ENCODE peak calls at places on chromosomes 6 and 20, in eight cellular contexts. X is fibroblast of lung; H is RPMI7951; F is stimulated activated CD4-positive, alpha-beta T cell treated with anti-CD3 and anti-CD28 coated beads, Interleukin-4, amount 100 ng/mL, for 48 hours; Q is mesenteric fat pad; I is CD4-positive, CD25-positive, alpha-beta regulatory T cell; M is CD8-positive, alpha-beta T cell; C is CD4-positive, alpha-beta T cell. V is an unnamed sample.

GRCh38 chr6:53313784-53314382 is 34.9 kb downstream of the ELOVL5 start:
- DNase-seq in X (peak), H (peak), F (no peak), Q (no peak), I (no peak), M (no peak), C (no peak), V (peak)

GRCh38 chr6:74899416-74899815 is 306.4 kb downstream of the COL12A1 start:
- DNase-seq in X (peak), H (peak), F (no peak), Q (no peak), I (no peak), M (no peak), C (no peak), V (peak)

GRCh38 chr6:3026811-3027626 is 27.3 kb downstream of the NQO2 start:
- DNase-seq in X (peak), H (peak), F (no peak), Q (no peak), I (no peak), M (peak), C (peak), V (peak)

GRCh38 chr6:150124235-150124634 is 18.6 kb upstream of the PPP1R14C start:
- DNase-seq in X (no peak), H (no peak), F (no peak), Q (no peak), I (no peak), M (no peak), C (no peak), V (no peak)

GRCh38 chr20:1816384-1817381 is 78.5 kb upstream of the SIRPA start:
- DNase-seq in X (peak), H (peak), F (no peak), Q (peak), I (no peak), M (peak), C (no peak), V (peak)

GRCh38 chr20:10447028-10447427 is 11.9 kb downstream of the SLX4IP start:
- DNase-seq in X (peak), H (peak), F (peak), Q (no peak), I (peak), M (peak), C (peak), V (peak)

GRCh38 chr6:75611702-75612375 is 10.2 kb downstream of the SENP6 start:
- DNase-seq in X (peak), H (no peak), F (peak), Q (no peak), I (no peak), M (no peak), C (no peak), V (peak)

GRCh38 chr6:42452171-42453026 is 673 bp upstream of the TRERF1 start:
- DNase-seq in X (peak), H (peak), F (no peak), Q (no peak), I (peak), M (peak), C (peak), V (peak)

GRCh38 chr6:162371133-162371532 is 356.4 kb downstream of the PRKN start:
- DNase-seq in X (no peak), H (no peak), F (no peak), Q (no peak), I (no peak), M (no peak), C (no peak), V (no peak)

GRCh38 chr6:41505084-41506049 is 40.8 kb upstream of the FOXP4 start:
- DNase-seq in X (peak), H (peak), F (peak), Q (no peak), I (no peak), M (no peak), C (no peak), V (peak)

GRCh38 chr6:109052852-109053251 is 41.8 kb downstream of the SESN1 start:
- DNase-seq in X (no peak), H (no peak), F (no peak), Q (no peak), I (no peak), M (no peak), C (no peak), V (no peak)

GRCh38 chr20:37867289-37868195 is 35.4 kb upstream of the VSTM2L start:
- DNase-seq in X (no peak), H (no peak), F (no peak), Q (no peak), I (no peak), M (no peak), C (no peak), V (no peak)

GRCh38 chr6:111663232-111663631 is 57.6 kb upstream of the TRAF3IP2 start:
- DNase-seq in X (no peak), H (peak), F (no peak), Q (no peak), I (no peak), M (no peak), C (no peak), V (no peak)

GRCh38 chr6:148342146-148343027 is at the start of gene SASH1:
- DNase-seq in X (peak), H (peak), F (peak), Q (no peak), I (no peak), M (no peak), C (no peak), V (peak)

GRCh38 chr20:51750037-51750769 is 18.0 kb downstream of the ATP9A start:
- DNase-seq in X (peak), H (peak), F (peak), Q (no peak), I (no peak), M (no peak), C (no peak), V (peak)

GRCh38 chr6:83127976-83128375 is 60.5 kb downstream of the DOP1A start:
- DNase-seq in X (peak), H (no peak), F (no peak), Q (no peak), I (no peak), M (no peak), C (no peak), V (peak)

GRCh38 chr20:39893013-39893685 is 795.9 kb downstream of the MAFB start:
- DNase-seq in X (peak), H (peak), F (no peak), Q (no peak), I (no peak), M (no peak), C (no peak), V (peak)

GRCh38 chr20:44234566-44235317 is 12.4 kb upstream of the GDAP1L1 start:
- DNase-seq in X (no peak), H (no peak), F (no peak), Q (no peak), I (no peak), M (no peak), C (no peak), V (no peak)

GRCh38 chr20:36182604-36183154 is 28.1 kb downstream of the EPB41L1 start:
- DNase-seq in X (no peak), H (no peak), F (no peak), Q (no peak), I (no peak), M (no peak), C (no peak), V (no peak)

GRCh38 chr6:95574811-95575210 is 2.5 kb upstream of the MANEA start:
- DNase-seq in X (peak), H (no peak), F (no peak), Q (no peak), I (no peak), M (no peak), C (no peak), V (peak)

GRCh38 chr6:53483423-53484353 is 61.2 kb downstream of the GCLC start:
- DNase-seq in X (peak), H (peak), F (no peak), Q (no peak), I (no peak), M (no peak), C (no peak), V (no peak)

GRCh38 chr6:56241106-56241812 is 6.1 kb downstream of the COL21A1 start:
- DNase-seq in X (no peak), H (no peak), F (no peak), Q (no peak), I (no peak), M (no peak), C (no peak), V (no peak)

GRCh38 chr6:29568021-29568420 is 8.5 kb upstream of the UBD start:
- DNase-seq in X (no peak), H (peak), F (no peak), Q (no peak), I (no peak), M (no peak), C (no peak), V (no peak)

GRCh38 chr20:22390543-22390903 is 193.8 kb downstream of the FOXA2 start:
- DNase-seq in X (no peak), H (no peak), F (no peak), Q (no peak), I (no peak), M (no peak), C (no peak), V (no peak)

GRCh38 chr20:57190536-57191265 is 75.7 kb downstream of the BMP7 start:
- DNase-seq in X (peak), H (peak), F (no peak), Q (no peak), I (no peak), M (no peak), C (no peak), V (peak)

GRCh38 chr20:4519530-4519929 is 202.2 kb upstream of the PRND start:
- DNase-seq in X (no peak), H (peak), F (peak), Q (no peak), I (no peak), M (no peak), C (no peak), V (no peak)

GRCh38 chr6:168584671-168585070 is 143.7 kb downstream of the SMOC2 start:
- DNase-seq in X (no peak), H (no peak), F (no peak), Q (no peak), I (no peak), M (no peak), C (no peak), V (no peak)

GRCh38 chr6:136077834-136078576 is 172.1 kb downstream of the MTFR2 start:
- DNase-seq in X (peak), H (peak), F (no peak), Q (no peak), I (no peak), M (no peak), C (no peak), V (peak)

GRCh38 chr6:25312034-25312620 is 33.0 kb downstream of the CARMIL1 start:
- DNase-seq in X (peak), H (peak), F (no peak), Q (no peak), I (no peak), M (no peak), C (no peak), V (peak)

GRCh38 chr6:109243863-109244825 is 138.1 kb downstream of the CD164 start:
- DNase-seq in X (no peak), H (no peak), F (no peak), Q (no peak), I (no peak), M (no peak), C (no peak), V (no peak)

GRCh38 chr6:143549221-143549620 is 37.7 kb upstream of the FUCA2 start:
- DNase-seq in X (no peak), H (no peak), F (no peak), Q (no peak), I (no peak), M (no peak), C (no peak), V (no peak)

GRCh38 chr6:54878705-54879104 is 32.1 kb downstream of the FAM83B start:
- DNase-seq in X (no peak), H (no peak), F (no peak), Q (no peak), I (no peak), M (no peak), C (no peak), V (peak)

GRCh38 chr6:127031511-127031910 is 87.0 kb upstream of the RSPO3 start:
- DNase-seq in X (no peak), H (peak), F (no peak), Q (no peak), I (no peak), M (no peak), C (no peak), V (no peak)

V was measured in IMR-90.